ENCODE peak calls at places on chromosome 17, in nine cellular contexts. One of them, this sample, is unnamed.

GRCh38 chr17:66829386-66829864 is 5.5 kb upstream of the CACNG5 start:
- DNase-seq in heart right ventricle: peak
- DNase-seq in fibroblast of lung: peak
- DNase-seq in H1: peak
- DNase-seq in breast epithelium: no peak
- DNase-seq in PC-3: peak
- DNase-seq in NT2/D1: peak
- DNase-seq in MG63: peak
- DNase-seq in A549: no peak
- DNase-seq in this sample: peak

GRCh38 chr17:77465358-77466041 is 324.7 kb downstream of the SEC14L1 start:
- DNase-seq in H1: no peak
- DNase-seq in fibroblast of lung: peak
- DNase-seq in PC-3: peak
- DNase-seq in heart right ventricle: peak
- DNase-seq in NT2/D1: no peak
- DNase-seq in breast epithelium: no peak
- DNase-seq in MG63: peak
- DNase-seq in A549: no peak
- DNase-seq in this sample: peak

GRCh38 chr17:75845933-75846700 is 1.9 kb upstream of the UNC13D start:
- DNase-seq in PC-3: peak
- DNase-seq in fibroblast of lung: no peak
- DNase-seq in NT2/D1: no peak
- DNase-seq in A549: no peak
- DNase-seq in H1: no peak
- DNase-seq in breast epithelium: no peak
- DNase-seq in MG63: no peak
- DNase-seq in heart right ventricle: no peak
- DNase-seq in this sample: no peak

GRCh38 chr17:50325906-50326305 is 20.0 kb upstream of the XYLT2 start:
- DNase-seq in A549: no peak
- DNase-seq in breast epithelium: no peak
- DNase-seq in NT2/D1: no peak
- DNase-seq in H1: no peak
- DNase-seq in MG63: no peak
- DNase-seq in PC-3: no peak
- DNase-seq in heart right ventricle: no peak
- DNase-seq in fibroblast of lung: no peak
- DNase-seq in this sample: no peak

GRCh38 chr17:73369126-73369525 is 57.3 kb upstream of the CDC42EP4 start:
- DNase-seq in heart right ventricle: no peak
- DNase-seq in H1: no peak
- DNase-seq in breast epithelium: no peak
- DNase-seq in MG63: no peak
- DNase-seq in fibroblast of lung: no peak
- DNase-seq in A549: no peak
- DNase-seq in NT2/D1: no peak
- DNase-seq in PC-3: no peak
- DNase-seq in this sample: no peak

GRCh38 chr17:30093463-30094147 is 23.0 kb upstream of the NSRP1 start:
- DNase-seq in fibroblast of lung: peak
- DNase-seq in heart right ventricle: peak
- DNase-seq in H1: no peak
- DNase-seq in breast epithelium: no peak
- DNase-seq in MG63: peak
- DNase-seq in NT2/D1: peak
- DNase-seq in PC-3: peak
- DNase-seq in A549: peak
- DNase-seq in this sample: peak

GRCh38 chr17:2688351-2689342 is 22.9 kb downstream of the CLUH start:
- DNase-seq in heart right ventricle: peak
- DNase-seq in PC-3: peak
- DNase-seq in A549: no peak
- DNase-seq in NT2/D1: no peak
- DNase-seq in fibroblast of lung: no peak
- DNase-seq in MG63: no peak
- DNase-seq in H1: no peak
- DNase-seq in breast epithelium: no peak
- DNase-seq in this sample: no peak

GRCh38 chr17:68591583-68591982 is 9.6 kb downstream of the FAM20A start:
- DNase-seq in NT2/D1: no peak
- DNase-seq in heart right ventricle: peak
- DNase-seq in fibroblast of lung: no peak
- DNase-seq in MG63: no peak
- DNase-seq in H1: no peak
- DNase-seq in breast epithelium: no peak
- DNase-seq in PC-3: peak
- DNase-seq in A549: no peak
- DNase-seq in this sample: no peak

GRCh38 chr17:48517478-48517877 is 13.3 kb downstream of the HOXB1 start:
- DNase-seq in A549: no peak
- DNase-seq in NT2/D1: no peak
- DNase-seq in heart right ventricle: no peak
- DNase-seq in fibroblast of lung: no peak
- DNase-seq in PC-3: peak
- DNase-seq in H1: no peak
- DNase-seq in MG63: no peak
- DNase-seq in breast epithelium: no peak
- DNase-seq in this sample: no peak

GRCh38 chr17:60610481-60610880 is 10.5 kb downstream of the PPM1D start:
- DNase-seq in H1: no peak
- DNase-seq in MG63: no peak
- DNase-seq in heart right ventricle: no peak
- DNase-seq in A549: no peak
- DNase-seq in fibroblast of lung: peak
- DNase-seq in NT2/D1: no peak
- DNase-seq in breast epithelium: no peak
- DNase-seq in PC-3: no peak
- DNase-seq in this sample: no peak

GRCh38 chr17:74361613-74362391 is at the start of gene BTBD17:
- DNase-seq in NT2/D1: no peak
- DNase-seq in A549: peak
- DNase-seq in heart right ventricle: peak
- DNase-seq in fibroblast of lung: peak
- DNase-seq in breast epithelium: no peak
- DNase-seq in MG63: no peak
- DNase-seq in H1: no peak
- DNase-seq in PC-3: peak
- DNase-seq in this sample: peak

GRCh38 chr17:76268015-76268749 is 3.0 kb downstream of the UBALD2 start:
- DNase-seq in MG63: no peak
- DNase-seq in fibroblast of lung: peak
- DNase-seq in H1: no peak
- DNase-seq in PC-3: no peak
- DNase-seq in heart right ventricle: peak
- DNase-seq in A549: no peak
- DNase-seq in breast epithelium: no peak
- DNase-seq in NT2/D1: no peak
- DNase-seq in this sample: peak

GRCh38 chr17:45768000-45768399 is 16.1 kb upstream of the CRHR1 start:
- DNase-seq in PC-3: peak
- DNase-seq in H1: no peak
- DNase-seq in heart right ventricle: no peak
- DNase-seq in A549: no peak
- DNase-seq in fibroblast of lung: no peak
- DNase-seq in MG63: no peak
- DNase-seq in NT2/D1: no peak
- DNase-seq in breast epithelium: no peak
- DNase-seq in this sample: no peak

GRCh38 chr17:35900280-35900679 is 20.1 kb upstream of the CCL5 start:
- DNase-seq in MG63: no peak
- DNase-seq in NT2/D1: no peak
- DNase-seq in PC-3: no peak
- DNase-seq in breast epithelium: no peak
- DNase-seq in heart right ventricle: no peak
- DNase-seq in fibroblast of lung: no peak
- DNase-seq in H1: no peak
- DNase-seq in A549: no peak
- DNase-seq in this sample: no peak

GRCh38 chr17:3482851-3483250 is 7.1 kb downstream of the ASPA start:
- DNase-seq in PC-3: no peak
- DNase-seq in MG63: no peak
- DNase-seq in breast epithelium: no peak
- DNase-seq in NT2/D1: peak
- DNase-seq in H1: peak
- DNase-seq in A549: no peak
- DNase-seq in fibroblast of lung: no peak
- DNase-seq in heart right ventricle: no peak
- DNase-seq in this sample: no peak

GRCh38 chr17:82113422-82113821 is 15.4 kb upstream of the FASN start:
- DNase-seq in breast epithelium: no peak
- DNase-seq in H1: no peak
- DNase-seq in A549: no peak
- DNase-seq in fibroblast of lung: no peak
- DNase-seq in PC-3: no peak
- DNase-seq in MG63: no peak
- DNase-seq in NT2/D1: no peak
- DNase-seq in heart right ventricle: no peak
- DNase-seq in this sample: no peak
- H3K4me3 ChIP-seq in breast epithelium: no peak
- H3K4me3 ChIP-seq in H1: no peak
- H3K4me3 ChIP-seq in A549: no peak
- H3K4me3 ChIP-seq in fibroblast of lung: no peak
- H3K4me3 ChIP-seq in PC-3: no peak
- H3K4me3 ChIP-seq in MG63: no peak
- H3K4me3 ChIP-seq in NT2/D1: no peak
- H3K4me3 ChIP-seq in heart right ventricle: no peak
- H3K4me3 ChIP-seq in this sample: no peak

GRCh38 chr17:9189870-9190269 is 168.6 kb downstream of the NTN1 start:
- DNase-seq in heart right ventricle: no peak
- DNase-seq in PC-3: no peak
- DNase-seq in A549: no peak
- DNase-seq in NT2/D1: no peak
- DNase-seq in MG63: no peak
- DNase-seq in fibroblast of lung: no peak
- DNase-seq in breast epithelium: no peak
- DNase-seq in H1: no peak
- DNase-seq in this sample: no peak
- H3K4me3 ChIP-seq in heart right ventricle: no peak
- H3K4me3 ChIP-seq in PC-3: no peak
- H3K4me3 ChIP-seq in A549: no peak
- H3K4me3 ChIP-seq in NT2/D1: no peak
- H3K4me3 ChIP-seq in MG63: no peak
- H3K4me3 ChIP-seq in fibroblast of lung: no peak
- H3K4me3 ChIP-seq in breast epithelium: no peak
- H3K4me3 ChIP-seq in H1: no peak
- H3K4me3 ChIP-seq in this sample: no peak

GRCh38 chr17:39776267-39776666 is 38.5 kb downstream of the GRB7 start:
- DNase-seq in MG63: no peak
- DNase-seq in H1: no peak
- DNase-seq in heart right ventricle: no peak
- DNase-seq in breast epithelium: no peak
- DNase-seq in fibroblast of lung: no peak
- DNase-seq in PC-3: no peak
- DNase-seq in NT2/D1: no peak
- DNase-seq in A549: no peak
- DNase-seq in this sample: no peak
- H3K4me3 ChIP-seq in MG63: no peak
- H3K4me3 ChIP-seq in H1: no peak
- H3K4me3 ChIP-seq in heart right ventricle: no peak
- H3K4me3 ChIP-seq in breast epithelium: no peak
- H3K4me3 ChIP-seq in fibroblast of lung: no peak
- H3K4me3 ChIP-seq in PC-3: no peak
- H3K4me3 ChIP-seq in NT2/D1: no peak
- H3K4me3 ChIP-seq in A549: no peak
- H3K4me3 ChIP-seq in this sample: no peak

DNA sequence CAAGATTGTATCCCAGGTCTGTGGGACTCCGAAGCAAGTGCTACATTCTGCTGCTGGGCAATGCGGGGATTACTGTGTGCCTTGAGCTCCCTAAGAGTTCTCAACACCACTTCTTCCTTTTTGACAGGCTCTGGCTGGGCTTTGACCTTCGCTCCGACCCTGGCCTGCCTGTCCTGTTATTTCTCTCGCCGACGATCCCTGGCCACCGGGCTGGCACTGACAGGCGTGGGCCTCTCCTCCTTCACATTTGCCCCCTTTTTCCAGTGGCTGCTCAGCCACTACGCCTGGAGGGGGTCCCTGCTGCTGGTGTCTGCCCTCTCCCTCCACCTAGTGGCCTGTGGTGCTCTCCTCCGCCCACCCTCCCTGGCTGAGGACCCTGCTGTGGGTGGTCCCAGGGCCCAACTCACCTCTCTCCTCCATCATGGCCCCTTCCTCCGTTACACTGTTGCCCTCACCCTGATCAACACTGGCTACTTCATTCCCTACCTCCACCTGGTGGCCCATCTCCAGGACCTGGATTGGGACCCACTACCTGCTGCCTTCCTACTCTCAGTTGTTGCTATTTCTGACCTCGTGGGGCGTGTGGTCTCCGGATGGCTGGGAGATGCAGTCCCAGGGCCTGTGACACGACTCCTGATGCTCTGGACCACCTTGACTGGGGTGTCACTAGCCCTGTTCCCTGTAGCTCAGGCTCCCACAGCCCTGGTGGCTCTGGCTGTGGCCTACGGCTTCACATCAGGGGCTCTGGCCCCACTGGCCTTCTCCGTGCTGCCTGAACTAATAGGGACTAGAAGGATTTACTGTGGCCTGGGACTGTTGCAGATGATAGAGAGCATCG is 2.4 kb downstream of the SLC16A13 start:
- DNase-seq in A549: no peak
- DNase-seq in fibroblast of lung: no peak
- DNase-seq in MG63: no peak
- DNase-seq in PC-3: no peak
- DNase-seq in H1: no peak
- DNase-seq in breast epithelium: no peak
- DNase-seq in heart right ventricle: no peak
- DNase-seq in NT2/D1: no peak
- DNase-seq in this sample: no peak
- H3K4me3 ChIP-seq in A549: no peak
- H3K4me3 ChIP-seq in fibroblast of lung: no peak
- H3K4me3 ChIP-seq in MG63: no peak
- H3K4me3 ChIP-seq in PC-3: no peak
- H3K4me3 ChIP-seq in H1: no peak
- H3K4me3 ChIP-seq in breast epithelium: no peak
- H3K4me3 ChIP-seq in heart right ventricle: no peak
- H3K4me3 ChIP-seq in NT2/D1: no peak
- H3K4me3 ChIP-seq in this sample: no peak

GRCh38 chr17:4530799-4531730 is 24.1 kb downstream of the MYBBP1A start:
- DNase-seq in fibroblast of lung: no peak
- DNase-seq in PC-3: no peak
- DNase-seq in A549: no peak
- DNase-seq in H1: no peak
- DNase-seq in heart right ventricle: peak
- DNase-seq in breast epithelium: no peak
- DNase-seq in NT2/D1: no peak
- DNase-seq in MG63: no peak
- DNase-seq in this sample: no peak
- H3K4me3 ChIP-seq in fibroblast of lung: no peak
- H3K4me3 ChIP-seq in PC-3: no peak
- H3K4me3 ChIP-seq in A549: no peak
- H3K4me3 ChIP-seq in H1: no peak
- H3K4me3 ChIP-seq in heart right ventricle: no peak
- H3K4me3 ChIP-seq in breast epithelium: no peak
- H3K4me3 ChIP-seq in NT2/D1: no peak
- H3K4me3 ChIP-seq in MG63: no peak
- H3K4me3 ChIP-seq in this sample: no peak

GRCh38 chr17:41919840-41920579 is 1.3 kb upstream of the ACLY start:
- DNase-seq in fibroblast of lung: peak
- DNase-seq in H1: no peak
- DNase-seq in heart right ventricle: no peak
- DNase-seq in breast epithelium: no peak
- DNase-seq in A549: no peak
- DNase-seq in NT2/D1: no peak
- DNase-seq in PC-3: peak
- DNase-seq in MG63: peak
- DNase-seq in this sample: peak
- H3K4me3 ChIP-seq in fibroblast of lung: no peak
- H3K4me3 ChIP-seq in H1: peak
- H3K4me3 ChIP-seq in heart right ventricle: no peak
- H3K4me3 ChIP-seq in breast epithelium: peak
- H3K4me3 ChIP-seq in A549: peak
- H3K4me3 ChIP-seq in NT2/D1: peak
- H3K4me3 ChIP-seq in PC-3: peak
- H3K4me3 ChIP-seq in MG63: no peak
- H3K4me3 ChIP-seq in this sample: no peak